ENCODE peak calls at places on chromosomes 5 and 9, in five cellular contexts. D is right atrium auricular region, B is cardiac fibroblast, A is retinal pigment epithelial cell, J is brain microvascular endothelial cell. W is an unnamed sample.

GRCh38 chr5:45686620-45687019 is 9.6 kb downstream of the HCN1 start:
- DNase-seq in B (no peak), D (no peak), J (no peak), A (no peak), W (no peak)

GRCh38 chr5:72470817-72471216 is 36.4 kb downstream of the ZNF366 start:
- DNase-seq in B (peak; percentile 74), A (peak; percentile 22), J (peak; percentile 27), D (no peak), W (peak; percentile 72)

GRCh38 chr5:141513627-141514329 is 24.9 kb downstream of the PCDHGC5 start:
- DNase-seq in A (peak; percentile 98), B (peak; percentile 86), D (peak; percentile 85), J (peak; percentile 89), W (peak; percentile 93)

GRCh38 chr9:118426772-118427171 is 722.6 kb downstream of the TLR4 start:
- DNase-seq in B (no peak), A (no peak), J (no peak), D (no peak), W (no peak)

GRCh38 chr9:69452110-69452780 is 127.2 kb downstream of the ENTREP1 start:
- DNase-seq in D (no peak), A (peak; percentile 46), B (no peak), J (no peak), W (no peak)

GRCh38 chr5:38463634-38464521 is 92.6 kb downstream of the LIFR start:
- DNase-seq in A (peak; percentile 34), D (no peak), J (peak; percentile 87), B (peak; percentile 93), W (peak; percentile 91)

GRCh38 chr5:89309268-89309667 is 426.3 kb upstream of the MEF2C start:
- DNase-seq in J (no peak), B (no peak), D (no peak), A (no peak), W (no peak)

GRCh38 chr9:114894801-114895433 is 35.5 kb downstream of the TNFSF8 start:
- DNase-seq in D (no peak), J (peak; percentile 95), A (peak; percentile 78), B (peak; percentile 99), W (peak; percentile 97)

GRCh38 chr5:159864885-159865622 is 51.2 kb upstream of the ADRA1B start:
- DNase-seq in J (no peak), A (no peak), B (peak; percentile 65), D (no peak), W (peak; percentile 40)

GRCh38 chr5:1103505-1104326 is 8.1 kb downstream of the SLC12A7 start:
- DNase-seq in A (no peak), D (peak; percentile 84), J (no peak), B (no peak), W (no peak)

GRCh38 chr5:171534009-171534895 is 114.8 kb downstream of the FGF18 start:
- DNase-seq in D (peak; percentile 48), B (no peak), J (no peak), A (no peak), W (no peak)

GRCh38 chr9:5178126-5178805 is 7.2 kb downstream of the INSL6 start:
- DNase-seq in J (no peak), D (no peak), B (no peak), A (no peak), W (no peak)

GRCh38 chr5:127833999-127834953 is 131.1 kb downstream of the CCDC192 start:
- DNase-seq in A (no peak), B (peak; percentile 65), D (no peak), J (no peak), W (peak; percentile 55)

GRCh38 chr9:137774775-137775386 is 102.7 kb upstream of the CACNA1B start:
- DNase-seq in B (no peak), D (no peak), A (no peak), J (no peak), W (no peak)

GRCh38 chr5:22678886-22679285 is 174.3 kb downstream of the CDH12 start:
- DNase-seq in D (no peak), B (no peak), A (no peak), J (no peak), W (no peak)

GRCh38 chr5:146001544-146002185 is 65.3 kb downstream of the SH3RF2 start:
- DNase-seq in D (no peak), A (no peak), J (no peak), B (no peak), W (no peak)

GRCh38 chr5:151275803-151276202 is 22.8 kb downstream of the GM2A start:
- DNase-seq in D (no peak), B (no peak), A (no peak), J (no peak), W (no peak)
- TF ChIP-seq CTCF in D (no peak), B (no peak), A (no peak), J (no peak), W (no peak)

DNA sequence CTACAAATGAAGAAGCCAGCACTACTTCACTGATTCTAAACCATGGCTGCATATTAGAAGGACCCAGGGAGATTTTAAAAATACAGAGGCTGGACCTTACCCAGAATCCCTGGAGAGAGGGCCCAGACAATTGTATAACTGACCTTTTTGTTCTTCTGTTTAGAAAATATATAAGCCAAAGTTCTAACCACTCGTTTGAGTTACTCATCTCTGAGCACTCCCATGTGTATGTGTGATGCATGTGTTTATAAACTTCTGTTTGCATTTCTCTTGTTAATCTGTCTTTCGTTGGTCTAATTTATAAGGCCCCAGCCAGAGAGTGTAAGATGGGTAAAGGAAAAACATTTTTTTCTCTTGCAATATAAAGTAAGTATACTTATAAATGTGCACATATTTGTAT is 443.9 kb downstream of the ZNF608 start:
- DNase-seq in B (peak; percentile 31), D (no peak), A (no peak), J (no peak), W (peak; percentile 39)
- H3K4me3 ChIP-seq in B (no peak overlapping the region), D (no peak overlapping the region), A (no peak overlapping the region), J (no peak overlapping the region), W (no peak overlapping the region)

GRCh38 chr5:136308396-136308795 is 56.9 kb downstream of the TRPC7 start:
- DNase-seq in B (no peak), A (no peak), D (no peak), J (no peak), W (peak; percentile 13)
- TF ChIP-seq CTCF in B (no peak), A (no peak), D (no peak), J (peak; percentile 22), W (no peak)

GRCh38 chr9:134681061-134681661 is 39.6 kb downstream of the COL5A1 start:
- DNase-seq in B (no peak), D (no peak), A (no peak), J (peak; percentile 39), W (peak; percentile 57)
- H3K4me3 ChIP-seq in B (no peak overlapping the region), D (no peak overlapping the region), A (no peak overlapping the region), J (no peak overlapping the region), W (no peak overlapping the region)

DNA sequence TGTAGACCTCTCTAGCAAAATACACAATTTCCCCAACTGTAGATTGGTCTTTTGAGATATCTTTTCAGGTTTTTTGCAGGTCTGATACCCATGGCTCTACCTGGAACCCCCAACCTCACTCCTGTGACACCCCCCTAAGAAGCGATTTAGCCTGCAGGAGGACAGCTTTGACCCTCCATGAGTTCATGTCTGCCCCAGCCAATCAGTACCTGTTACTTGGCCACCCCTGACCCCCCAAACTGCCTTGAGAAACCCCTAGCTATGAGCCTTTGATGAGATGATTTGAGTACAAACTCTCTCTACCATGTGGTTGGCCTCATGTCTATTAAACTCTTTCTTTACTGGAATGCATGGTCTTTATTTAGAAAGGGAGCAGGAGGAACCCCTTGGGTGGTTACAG is 25.7 kb downstream of the ABO start:
- DNase-seq in A (no peak), B (no peak), J (no peak), D (no peak), W (no peak)
- TF ChIP-seq CTCF in A (no peak), B (no peak), J (no peak), D (no peak), W (no peak)

DNA sequence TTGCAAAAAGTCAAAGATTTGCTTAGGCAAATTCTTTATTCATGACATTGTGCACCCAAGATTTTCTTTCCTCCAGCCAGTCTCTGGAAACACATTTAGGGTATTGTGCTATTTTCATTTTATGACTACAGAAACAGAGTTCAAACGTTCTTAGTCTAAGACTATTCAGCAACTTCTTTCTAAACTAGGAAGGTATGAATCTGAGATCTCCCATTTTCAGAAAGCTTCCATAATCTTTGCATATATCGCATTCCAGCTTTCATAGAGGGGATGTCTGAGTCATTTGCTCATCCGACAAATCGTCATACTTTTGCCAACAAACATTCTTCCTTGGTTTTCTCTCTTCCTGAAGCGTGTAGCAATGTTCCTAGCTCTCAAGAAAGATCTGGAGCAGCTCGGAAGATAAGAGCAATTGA is 1.6 kb upstream of the PAPPA start:
- DNase-seq in A (peak; percentile 57), B (peak; percentile 95), J (peak; percentile 86), D (no peak), W (peak; percentile 86)
- H3K4me3 ChIP-seq in A (no peak overlapping the region), B (no peak overlapping the region), J (no peak overlapping the region), D (no peak overlapping the region), W (no peak overlapping the region)

GRCh38 chr9:106861585-106862114 is 1.3 kb upstream of the ZNF462 start:
- DNase-seq in J (no peak), B (no peak), A (no peak), D (no peak), W (no peak)

GRCh38 chr9:106859957-106860715 is 2.8 kb upstream of the ZNF462 start:
- DNase-seq in B (peak; percentile 30), J (no peak), D (no peak), A (no peak), W (no peak)

GRCh38 chr9:106862946-106863740 is at the start of gene ZNF462:
- DNase-seq in B (peak; percentile 84), D (peak; percentile 62), A (no peak), J (peak; percentile 69), W (peak; percentile 80)

GRCh38 chr9:106860731-106861584 is 2.0 kb upstream of the ZNF462 start:
- DNase-seq in B (peak; percentile 51), J (peak; percentile 20), A (no peak), D (no peak), W (peak; percentile 69)

DNA sequence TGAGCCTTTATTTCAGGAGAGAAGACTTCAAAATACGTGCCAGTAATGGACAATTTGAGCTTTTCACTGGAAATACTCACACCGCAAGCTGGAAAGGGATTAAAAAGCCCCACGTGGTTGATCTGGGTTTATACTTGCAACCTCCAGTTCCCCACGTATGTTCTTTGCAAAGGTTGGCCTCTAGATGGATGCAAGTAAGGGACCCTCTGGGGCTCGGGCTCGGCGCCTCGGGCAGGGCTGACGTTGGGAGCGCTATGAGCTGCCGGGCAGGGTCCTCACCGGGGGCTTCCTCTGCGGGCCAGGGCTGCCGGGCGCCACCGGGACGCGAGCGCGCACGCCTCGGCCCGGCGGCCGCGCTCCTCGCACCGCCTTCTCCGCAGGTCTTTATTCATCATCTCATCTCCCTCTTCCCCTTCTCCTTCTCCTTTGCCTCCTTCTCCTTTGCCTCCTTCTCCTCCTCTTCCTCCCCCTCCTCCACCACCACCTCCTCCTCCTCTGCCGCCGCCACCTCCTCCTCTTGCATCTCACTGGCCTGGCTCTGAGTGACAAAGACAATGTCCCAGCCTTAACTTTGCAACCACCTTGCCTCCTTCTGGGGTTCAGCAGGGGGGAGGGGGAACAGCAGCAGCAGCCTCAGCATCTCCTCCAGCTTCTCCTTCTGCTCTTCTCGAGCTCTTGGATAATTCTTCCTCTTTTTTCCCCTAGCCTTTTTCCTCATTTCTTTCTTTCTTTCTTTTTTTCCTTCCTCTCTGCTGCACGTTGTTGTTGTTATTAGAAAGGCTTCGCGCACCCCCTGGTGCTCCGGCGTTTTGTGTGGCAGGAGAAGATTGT is 636 bp upstream of the ZNF462 start:
- DNase-seq in D (no peak), J (peak; percentile 32), A (peak; percentile 55), B (peak; percentile 52), W (no peak)
- TF ChIP-seq CTCF in D (no peak), J (peak; percentile 66), A (peak; percentile 50), B (peak; percentile 31), W (peak; percentile 37)

W was measured in foreskin fibroblast.